ENCODE peak calls at places on chromosomes 13 and 19, in six cellular contexts. F, J, V, M, N and A are unnamed samples.

GRCh38 chr13:113581871-113582270 is 2.7 kb upstream of the TFDP1 start:
- DNase-seq in V (no peak), M (no peak), F (no peak), N (no peak), J (no peak), A (no peak)

GRCh38 chr19:2411709-2412108 is 15.7 kb downstream of the TIMM13 start:
- DNase-seq in N (no peak), J (no peak), M (no peak), F (no peak), V (no peak), A (no peak)

GRCh38 chr19:15197275-15198005 is 3.4 kb downstream of the NOTCH3 start:
- DNase-seq in V (no peak), M (no peak), J (no peak), N (peak), F (no peak), A (no peak)

GRCh38 chr19:51295382-51296126 is 15.9 kb upstream of the IGLON5 start:
- DNase-seq in N (no peak), J (no peak), F (no peak), M (no peak), V (no peak), A (no peak)

GRCh38 chr19:54325194-54325621 is 12.2 kb upstream of the LILRA5 start:
- DNase-seq in J (peak), N (peak), F (peak), V (peak), M (peak), A (no peak)

GRCh38 chr13:66446413-66446812 is 783.7 kb downstream of the PCDH9 start:
- DNase-seq in F (no peak), V (peak), M (no peak), N (no peak), J (no peak), A (no peak)

GRCh38 chr13:109857803-109858202 is 71.4 kb upstream of the IRS2 start:
- DNase-seq in N (no peak), V (no peak), F (no peak), J (no peak), M (no peak), A (no peak)

GRCh38 chr19:18338471-18339001 is 1.9 kb upstream of the PGPEP1 start:
- DNase-seq in M (no peak), V (no peak), J (no peak), N (no peak), F (no peak), A (no peak)

GRCh38 chr19:19120308-19121156 is 17.7 kb downstream of the TMEM161A start:
- DNase-seq in N (no peak), F (no peak), J (no peak), M (peak), V (peak), A (no peak)

GRCh38 chr13:50198508-50198907 is 183.3 kb downstream of the KCNRG start:
- DNase-seq in V (peak), F (no peak), N (no peak), M (no peak), J (peak), A (no peak)

GRCh38 chr13:31160857-31161582 is 684 bp downstream of the HSPH1 start:
- DNase-seq in N (peak), V (peak), F (peak), J (peak), M (peak), A (no peak)

GRCh38 chr13:33108620-33109019 is 92.4 kb downstream of the KL start:
- DNase-seq in N (no peak), J (no peak), F (no peak), V (no peak), M (peak), A (no peak)

GRCh38 chr13:103873725-103874124 is 807.5 kb upstream of the SLC10A2 start:
- DNase-seq in J (no peak), M (no peak), V (no peak), N (no peak), F (no peak), A (no peak)

GRCh38 chr13:100234524-100235136 is 145.7 kb downstream of the PCCA start:
- DNase-seq in N (no peak), V (no peak), J (no peak), F (no peak), M (peak), A (no peak)

GRCh38 chr13:61463027-61463426 is 47.4 kb upstream of the PCDH20 start:
- DNase-seq in M (no peak), J (no peak), V (no peak), N (peak), F (no peak), A (no peak)

GRCh38 chr13:26759156-26759906 is 1.3 kb downstream of the GPR12 start:
- DNase-seq in F (no peak), N (no peak), M (no peak), V (no peak), J (peak), A (no peak)

GRCh38 chr13:106155411-106155810 is 380.1 kb downstream of the EFNB2 start:
- DNase-seq in M (no peak), J (no peak), V (peak), N (no peak), F (no peak), A (no peak)

GRCh38 chr13:23701646-23702045 is 131.4 kb downstream of the TNFRSF19 start:
- DNase-seq in M (peak), J (no peak), V (no peak), F (no peak), N (no peak), A (no peak)

GRCh38 chr13:43132228-43132627 is 108.8 kb downstream of the DNAJC15 start:
- DNase-seq in M (peak), N (no peak), F (no peak), V (peak), J (peak), A (peak)

GRCh38 chr13:114161644-114162532 is 17.2 kb upstream of the CFAP97D2 start:
- DNase-seq in V (no peak), F (no peak), J (no peak), N (no peak), M (no peak), A (no peak)

GRCh38 chr19:51060336-51060735 is 4.6 kb downstream of the KLK13 start:
- DNase-seq in J (no peak), M (no peak), V (no peak), F (no peak), N (no peak), A (no peak)

GRCh38 chr13:97194473-97194872 is 27.7 kb upstream of the MBNL2 start:
- DNase-seq in V (peak), J (no peak), N (no peak), F (no peak), M (peak), A (no peak)

GRCh38 chr13:48072304-48072703 is 22.6 kb downstream of the MED4 start:
- DNase-seq in M (no peak), V (peak), N (peak), F (no peak), J (no peak), A (no peak)

GRCh38 chr13:96229356-96229755 is 139.4 kb downstream of the HS6ST3 start:
- DNase-seq in V (no peak), N (no peak), J (no peak), M (no peak), F (no peak), A (no peak)

GRCh38 chr19:8473652-8474476 is 28.6 kb downstream of the PRAM1 start:
- DNase-seq in N (no peak), F (no peak), V (no peak), M (no peak), J (no peak), A (no peak)

GRCh38 chr19:49953376-49953775 is 7.6 kb downstream of the SIGLEC11 start:
- DNase-seq in N (no peak), V (no peak), F (no peak), J (no peak), M (no peak), A (no peak)

GRCh38 chr19:41739361-41739760 is 16.0 kb upstream of the CEACAM6 start:
- DNase-seq in F (no peak), V (no peak), J (no peak), M (no peak), N (no peak), A (no peak)

GRCh38 chr13:101150998-101151397 is 265.3 kb downstream of the NALCN start:
- DNase-seq in M (peak), N (no peak), V (no peak), F (no peak), J (peak), A (peak)

GRCh38 chr19:13234518-13234917 is 84.3 kb downstream of the IER2 start:
- DNase-seq in V (peak), J (no peak), F (peak), M (no peak), N (no peak), A (no peak)

GRCh38 chr13:66665991-66666390 is 564.1 kb downstream of the PCDH9 start:
- DNase-seq in F (no peak), N (peak), V (no peak), J (peak), M (peak), A (no peak)

GRCh38 chr13:42001580-42001979 is 40.7 kb upstream of the VWA8 start:
- DNase-seq in J (peak), V (peak), F (no peak), M (peak), N (no peak), A (no peak)

GRCh38 chr13:42812311-42812710 is 30.9 kb downstream of the FAM216B start:
- DNase-seq in N (no peak), M (peak), F (no peak), J (no peak), V (no peak), A (no peak)

GRCh38 chr13:54657588-54657987 is 1629.0 kb downstream of the OLFM4 start:
- DNase-seq in J (no peak), V (peak), M (no peak), N (no peak), F (no peak), A (no peak)

GRCh38 chr19:54572696-54573311 is 786 bp upstream of the LILRA2 start:
- DNase-seq in N (no peak), M (no peak), F (no peak), V (no peak), J (no peak), A (no peak)

GRCh38 chr13:72507394-72508199 is 219.8 kb downstream of the MZT1 start:
- DNase-seq in M (peak), F (no peak), J (no peak), V (no peak), N (no peak), A (no peak)

GRCh38 chr19:6718741-6719539 is 1.5 kb downstream of the C3 start:
- DNase-seq in J (no peak), M (no peak), F (no peak), N (no peak), V (peak), A (no peak)

GRCh38 chr19:4445963-4446668 is 11.5 kb downstream of the UBXN6 start:
- DNase-seq in N (no peak), J (no peak), V (no peak), M (no peak), F (no peak), A (no peak)

GRCh38 chr19:40503300-40503699 is 36.5 kb downstream of the SPTBN4 start:
- DNase-seq in N (no peak), M (no peak), V (no peak), J (peak), F (no peak), A (peak)

GRCh38 chr13:75779393-75779792 is 143.3 kb downstream of the LMO7 start:
- DNase-seq in J (no peak), M (no peak), V (no peak), F (no peak), N (no peak), A (no peak)